ENCODE peak calls at places on chromosomes 2 and 18, in seven cellular contexts. D is K562; I is stimulated activated CD4-positive, alpha-beta T cell treated with anti-CD3 and anti-CD28 coated beads, Interleukin-12 subunit alpha, Interleukin-12 subunit beta, amount 100 ng/mL, for 4 hours; F is stimulated activated naive CD4-positive, alpha-beta T cell treated with Interleukin-2 at 50 U/mL for 16 hours; W is renal cortical epithelial cell; J is effector memory CD4-positive, alpha-beta T cell; T is stimulated activated CD8-positive, alpha-beta memory T cell treated with anti-CD3 and anti-CD28 coated beads, Interleukin-12 subunit alpha, Interleukin-12 subunit beta, amount 100 ng/mL, for 1 hour. N is an unnamed sample.

GRCh38 chr2:121810959-121811853 is 55.8 kb downstream of the TSN start:
- DNase-seq in D (peak), I (peak), F (no peak), W (peak), J (no peak), T (no peak), N (peak)

GRCh38 chr2:239326831-239327535 is 73.8 kb downstream of the HDAC4 start:
- DNase-seq in D (no peak), I (peak), F (peak), W (peak), J (peak), T (peak), N (peak)

GRCh38 chr2:1672738-1673137 is 71.6 kb downstream of the PXDN start:
- DNase-seq in D (no peak), I (no peak), F (no peak), W (no peak), J (no peak), T (no peak), N (no peak)

GRCh38 chr18:6917082-6917481 is 187.6 kb downstream of the ARHGAP28 start:
- DNase-seq in D (no peak), I (no peak), F (no peak), W (peak), J (no peak), T (no peak), N (peak)

GRCh38 chr2:232353096-232353495 is 25.5 kb upstream of the ALPP start:
- DNase-seq in D (no peak), I (no peak), F (no peak), W (no peak), J (no peak), T (no peak), N (no peak)

GRCh38 chr2:205077159-205077558 is 531.9 kb downstream of the PARD3B start:
- DNase-seq in D (no peak), I (no peak), F (no peak), W (no peak), J (no peak), T (no peak), N (no peak)

GRCh38 chr18:22694954-22695353 is 238.2 kb upstream of the RBBP8 start:
- DNase-seq in D (peak), I (no peak), F (no peak), W (peak), J (no peak), T (no peak), N (peak)

GRCh38 chr2:171409436-171409971 is 24.3 kb downstream of the METTL8 start:
- DNase-seq in D (no peak), I (no peak), F (no peak), W (no peak), J (no peak), T (no peak), N (peak)

GRCh38 chr2:14516844-14517243 is 115.7 kb upstream of the LRATD1 start:
- DNase-seq in D (no peak), I (no peak), F (no peak), W (peak), J (no peak), T (no peak), N (peak)

GRCh38 chr2:6914829-6915228 is 2.4 kb upstream of the RNF144A start:
- DNase-seq in D (no peak), I (no peak), F (peak), W (peak), J (no peak), T (no peak), N (peak)

GRCh38 chr18:2905802-2906521 is 59.2 kb downstream of the EMILIN2 start:
- DNase-seq in D (no peak), I (peak), F (peak), W (no peak), J (no peak), T (no peak), N (no peak)

GRCh38 chr2:74457549-74458131 is 598 bp upstream of the WBP1 start:
- DNase-seq in D (no peak), I (peak), F (peak), W (no peak), J (peak), T (peak), N (peak)

GRCh38 chr2:15965564-15966019 is 25.2 kb downstream of the MYCN start:
- DNase-seq in D (no peak), I (peak), F (peak), W (no peak), J (no peak), T (peak), N (no peak)

GRCh38 chr2:12552092-12552491 is 164.6 kb upstream of the TRIB2 start:
- DNase-seq in D (no peak), I (no peak), F (no peak), W (no peak), J (no peak), T (no peak), N (no peak)

GRCh38 chr2:239177908-239178307 is 222.9 kb downstream of the HDAC4 start:
- DNase-seq in D (no peak), I (no peak), F (no peak), W (no peak), J (no peak), T (no peak), N (no peak)

GRCh38 chr2:115303-115702 is 69.0 kb upstream of the FAM110C start:
- DNase-seq in D (no peak), I (no peak), F (no peak), W (peak), J (no peak), T (no peak), N (peak)

GRCh38 chr2:85823951-85824350 is 64.8 kb downstream of the ST3GAL5 start:
- DNase-seq in D (no peak), I (no peak), F (no peak), W (no peak), J (no peak), T (no peak), N (no peak)

GRCh38 chr2:190717764-190718651 is 69.1 kb downstream of the NAB1 start:
- DNase-seq in D (no peak), I (no peak), F (no peak), W (peak), J (no peak), T (no peak), N (no peak)

GRCh38 chr2:187459242-187459641 is 11.2 kb upstream of the CALCRL start:
- DNase-seq in D (no peak), I (no peak), F (no peak), W (no peak), J (no peak), T (no peak), N (no peak)

GRCh38 chr2:95121495-95122196 is at the start of gene MRPS5:
- DNase-seq in D (peak), I (peak), F (peak), W (peak), J (peak), T (peak), N (peak)

GRCh38 chr2:70132244-70133126 is 45.2 kb downstream of the PCBP1 start:
- DNase-seq in D (no peak), I (no peak), F (peak), W (peak), J (no peak), T (no peak), N (peak)

GRCh38 chr2:238024986-238025385 is 35.8 kb upstream of the SCLY start:
- DNase-seq in D (no peak), I (peak), F (no peak), W (peak), J (no peak), T (no peak), N (peak)

N was measured in MCF 10A.